ENCODE peak calls at places on chromosomes 4 and X, in four cellular contexts. C, D, R and E are unnamed samples.

GRCh38 chr4:67234296-67234695 is 311.0 kb downstream of the CENPC start:
- DNase-seq in R (peak), D (no peak), C (no peak), E (peak)

GRCh38 chrX:14064632-14065432 is 35.1 kb upstream of the GEMIN8 start:
- DNase-seq in D (no peak), C (no peak), R (no peak), E (peak)

GRCh38 chr4:147285751-147286150 is 195.1 kb upstream of the EDNRA start:
- DNase-seq in D (no peak), R (peak), C (no peak), E (no peak)

GRCh38 chr4:52578951-52579350 is 80.2 kb downstream of the USP46 start:
- DNase-seq in D (no peak), R (no peak), C (no peak), E (no peak)

GRCh38 chrX:69564665-69565064 is 51.2 kb upstream of the EDA start:
- DNase-seq in R (no peak), C (no peak), D (no peak), E (no peak)

GRCh38 chrX:12843668-12844279 is 23.1 kb upstream of the TLR7 start:
- DNase-seq in C (no peak), R (no peak), D (no peak), E (no peak)

GRCh38 chr4:65416875-65417274 is 253.4 kb downstream of the EPHA5 start:
- DNase-seq in R (no peak), C (peak), D (no peak), E (peak)

GRCh38 chr4:126762651-126763247 is 870.0 kb upstream of the INTU start:
- DNase-seq in C (no peak), D (no peak), R (no peak), E (peak)

GRCh38 chr4:70734168-70734954 is 12.6 kb downstream of the RUFY3 start:
- DNase-seq in C (no peak), R (peak), D (no peak), E (peak)

GRCh38 chr4:7781361-7781760 is 158.3 kb downstream of the AFAP1 start:
- DNase-seq in R (peak), D (no peak), C (peak), E (peak)

GRCh38 chr4:6767725-6768538 is 14.6 kb upstream of the KIAA0232 start:
- DNase-seq in C (no peak), R (no peak), D (no peak), E (no peak)

GRCh38 chr4:134567461-134567860 is 365.9 kb upstream of the PABPC4L start:
- DNase-seq in R (peak), C (no peak), D (no peak), E (peak)

GRCh38 chrX:6965729-6966128 is 181.8 kb upstream of the STS start:
- DNase-seq in D (no peak), C (no peak), R (no peak), E (no peak)

GRCh38 chr4:171857302-171858005 is 44.2 kb downstream of the GALNTL6 start:
- DNase-seq in R (no peak), C (no peak), D (no peak), E (peak)

GRCh38 chrX:43745938-43746721 is 90.0 kb downstream of the MAOA start:
- DNase-seq in C (no peak), R (peak), D (no peak), E (peak)

GRCh38 chr4:151668687-151669402 is 92.0 kb downstream of the GATB start:
- DNase-seq in R (peak), C (no peak), D (no peak), E (no peak)

GRCh38 chrX:68238568-68238967 is 194.7 kb downstream of the OPHN1 start:
- DNase-seq in C (no peak), R (no peak), D (no peak), E (no peak)

GRCh38 chr4:76087007-76087769 is 12.7 kb downstream of the ART3 start:
- DNase-seq in C (no peak), D (no peak), R (peak), E (peak)

GRCh38 chr4:4694296-4694772 is 152.5 kb upstream of the STX18 start:
- DNase-seq in R (peak), D (no peak), C (no peak), E (no peak)

GRCh38 chrX:136063340-136064079 is 78.3 kb downstream of the SLC9A6 start:
- DNase-seq in R (peak), D (no peak), C (no peak), E (peak)

GRCh38 chr4:155544547-155544946 is 122.1 kb upstream of the GUCY1A1 start:
- DNase-seq in R (no peak), D (no peak), C (no peak), E (no peak)

GRCh38 chr4:85050736-85051135 is 84.2 kb upstream of the WDFY3 start:
- DNase-seq in R (no peak), C (no peak), D (no peak), E (no peak)

GRCh38 chr4:103786014-103786413 is 66.2 kb upstream of the TACR3 start:
- DNase-seq in D (no peak), R (no peak), C (no peak), E (peak)

GRCh38 chrX:119423631-119424030 is 24.5 kb downstream of the SLC25A43 start:
- DNase-seq in D (no peak), R (no peak), C (no peak), E (no peak)

GRCh38 chr4:93722446-93722845 is 106.1 kb upstream of the ATOH1 start:
- DNase-seq in D (no peak), C (no peak), R (no peak), E (no peak)

GRCh38 chr4:44791842-44792241 is 65.5 kb upstream of the GNPDA2 start:
- DNase-seq in C (no peak), D (no peak), R (no peak), E (no peak)